ENCODE peak calls at places on chromosomes 1 and 21, in five cellular contexts. One of them, this sample, is unnamed.
A peak's percentile ranks its signal among the peaks of the same experiment; 100 is the strongest.

GRCh38 chr21:37087188-37087587 is 14.1 kb downstream of the TTC3 start:
- DNase-seq in activated CD8-positive, alpha-beta memory T cell treated with anti-CD3 and anti-CD28 coated beads for 48 hours: no peak
- DNase-seq in stimulated activated CD8-positive, alpha-beta memory T cell treated with anti-CD3 and anti-CD28 coated beads, Interleukin-4, amount 100 ng/mL, for 48 hours: no peak
- DNase-seq in activated CD4-positive, alpha-beta T cell treated with anti-CD3 and anti-CD28 coated beads, Interleukin-2, amount 10 ng/mL, durations not matched to agents 7 days and 5 days: no peak
- DNase-seq in Caki2: peak; percentile 61
- DNase-seq in this sample: no peak

GRCh38 chr1:28110555-28110954 is 22.1 kb upstream of the EYA3 start:
- DNase-seq in activated CD8-positive, alpha-beta memory T cell treated with anti-CD3 and anti-CD28 coated beads for 48 hours: no peak
- DNase-seq in stimulated activated CD8-positive, alpha-beta memory T cell treated with anti-CD3 and anti-CD28 coated beads, Interleukin-4, amount 100 ng/mL, for 48 hours: no peak
- DNase-seq in activated CD4-positive, alpha-beta T cell treated with anti-CD3 and anti-CD28 coated beads, Interleukin-2, amount 10 ng/mL, durations not matched to agents 7 days and 5 days: no peak
- DNase-seq in Caki2: no peak
- DNase-seq in this sample: no peak

GRCh38 chr1:54390655-54391054 is 15.5 kb downstream of the SSBP3 start:
- DNase-seq in activated CD8-positive, alpha-beta memory T cell treated with anti-CD3 and anti-CD28 coated beads for 48 hours: no peak
- DNase-seq in stimulated activated CD8-positive, alpha-beta memory T cell treated with anti-CD3 and anti-CD28 coated beads, Interleukin-4, amount 100 ng/mL, for 48 hours: no peak
- DNase-seq in activated CD4-positive, alpha-beta T cell treated with anti-CD3 and anti-CD28 coated beads, Interleukin-2, amount 10 ng/mL, durations not matched to agents 7 days and 5 days: no peak
- DNase-seq in Caki2: no peak
- DNase-seq in this sample: no peak

GRCh38 chr1:84164156-84164555 is 20.1 kb downstream of the PRKACB start:
- DNase-seq in activated CD8-positive, alpha-beta memory T cell treated with anti-CD3 and anti-CD28 coated beads for 48 hours: no peak
- DNase-seq in stimulated activated CD8-positive, alpha-beta memory T cell treated with anti-CD3 and anti-CD28 coated beads, Interleukin-4, amount 100 ng/mL, for 48 hours: no peak
- DNase-seq in activated CD4-positive, alpha-beta T cell treated with anti-CD3 and anti-CD28 coated beads, Interleukin-2, amount 10 ng/mL, durations not matched to agents 7 days and 5 days: no peak
- DNase-seq in Caki2: no peak
- DNase-seq in this sample: no peak

GRCh38 chr1:226820935-226821718 is 49.3 kb upstream of the PSEN2 start:
- DNase-seq in activated CD8-positive, alpha-beta memory T cell treated with anti-CD3 and anti-CD28 coated beads for 48 hours: no peak
- DNase-seq in stimulated activated CD8-positive, alpha-beta memory T cell treated with anti-CD3 and anti-CD28 coated beads, Interleukin-4, amount 100 ng/mL, for 48 hours: no peak
- DNase-seq in activated CD4-positive, alpha-beta T cell treated with anti-CD3 and anti-CD28 coated beads, Interleukin-2, amount 10 ng/mL, durations not matched to agents 7 days and 5 days: no peak
- DNase-seq in Caki2: peak; percentile 39
- DNase-seq in this sample: no peak

GRCh38 chr1:163796394-163796821 is 474.7 kb downstream of the NUF2 start:
- DNase-seq in activated CD8-positive, alpha-beta memory T cell treated with anti-CD3 and anti-CD28 coated beads for 48 hours: no peak
- DNase-seq in stimulated activated CD8-positive, alpha-beta memory T cell treated with anti-CD3 and anti-CD28 coated beads, Interleukin-4, amount 100 ng/mL, for 48 hours: no peak
- DNase-seq in activated CD4-positive, alpha-beta T cell treated with anti-CD3 and anti-CD28 coated beads, Interleukin-2, amount 10 ng/mL, durations not matched to agents 7 days and 5 days: no peak
- DNase-seq in Caki2: no peak
- DNase-seq in this sample: no peak

GRCh38 chr1:162835157-162835899 is 25.6 kb downstream of the CCDC190 start:
- DNase-seq in activated CD8-positive, alpha-beta memory T cell treated with anti-CD3 and anti-CD28 coated beads for 48 hours: no peak
- DNase-seq in stimulated activated CD8-positive, alpha-beta memory T cell treated with anti-CD3 and anti-CD28 coated beads, Interleukin-4, amount 100 ng/mL, for 48 hours: no peak
- DNase-seq in activated CD4-positive, alpha-beta T cell treated with anti-CD3 and anti-CD28 coated beads, Interleukin-2, amount 10 ng/mL, durations not matched to agents 7 days and 5 days: no peak
- DNase-seq in Caki2: no peak
- DNase-seq in this sample: no peak

GRCh38 chr1:165112260-165112659 is 244.3 kb downstream of the LMX1A start:
- DNase-seq in activated CD8-positive, alpha-beta memory T cell treated with anti-CD3 and anti-CD28 coated beads for 48 hours: no peak
- DNase-seq in stimulated activated CD8-positive, alpha-beta memory T cell treated with anti-CD3 and anti-CD28 coated beads, Interleukin-4, amount 100 ng/mL, for 48 hours: no peak
- DNase-seq in activated CD4-positive, alpha-beta T cell treated with anti-CD3 and anti-CD28 coated beads, Interleukin-2, amount 10 ng/mL, durations not matched to agents 7 days and 5 days: no peak
- DNase-seq in Caki2: no peak
- DNase-seq in this sample: no peak

GRCh38 chr1:16187748-16188401 is 24.6 kb downstream of the ARHGEF19 start:
- DNase-seq in activated CD8-positive, alpha-beta memory T cell treated with anti-CD3 and anti-CD28 coated beads for 48 hours: peak; percentile 34
- DNase-seq in stimulated activated CD8-positive, alpha-beta memory T cell treated with anti-CD3 and anti-CD28 coated beads, Interleukin-4, amount 100 ng/mL, for 48 hours: peak; percentile 88
- DNase-seq in activated CD4-positive, alpha-beta T cell treated with anti-CD3 and anti-CD28 coated beads, Interleukin-2, amount 10 ng/mL, durations not matched to agents 7 days and 5 days: peak; percentile 77
- DNase-seq in Caki2: peak; percentile 83
- DNase-seq in this sample: peak; percentile 86

GRCh38 chr1:247865416-247865815 is 8.4 kb downstream of the TRIM58 start:
- DNase-seq in activated CD8-positive, alpha-beta memory T cell treated with anti-CD3 and anti-CD28 coated beads for 48 hours: no peak
- DNase-seq in stimulated activated CD8-positive, alpha-beta memory T cell treated with anti-CD3 and anti-CD28 coated beads, Interleukin-4, amount 100 ng/mL, for 48 hours: no peak
- DNase-seq in activated CD4-positive, alpha-beta T cell treated with anti-CD3 and anti-CD28 coated beads, Interleukin-2, amount 10 ng/mL, durations not matched to agents 7 days and 5 days: no peak
- DNase-seq in Caki2: no peak
- DNase-seq in this sample: no peak

GRCh38 chr1:156498447-156499193 is 2.0 kb downstream of the MEF2D start:
- DNase-seq in activated CD8-positive, alpha-beta memory T cell treated with anti-CD3 and anti-CD28 coated beads for 48 hours: no peak
- DNase-seq in stimulated activated CD8-positive, alpha-beta memory T cell treated with anti-CD3 and anti-CD28 coated beads, Interleukin-4, amount 100 ng/mL, for 48 hours: peak; percentile 24
- DNase-seq in activated CD4-positive, alpha-beta T cell treated with anti-CD3 and anti-CD28 coated beads, Interleukin-2, amount 10 ng/mL, durations not matched to agents 7 days and 5 days: no peak
- DNase-seq in Caki2: no peak
- DNase-seq in this sample: no peak

GRCh38 chr1:53899206-53899628 is 5.2 kb downstream of the DIO1 start:
- DNase-seq in activated CD8-positive, alpha-beta memory T cell treated with anti-CD3 and anti-CD28 coated beads for 48 hours: no peak
- DNase-seq in stimulated activated CD8-positive, alpha-beta memory T cell treated with anti-CD3 and anti-CD28 coated beads, Interleukin-4, amount 100 ng/mL, for 48 hours: no peak
- DNase-seq in activated CD4-positive, alpha-beta T cell treated with anti-CD3 and anti-CD28 coated beads, Interleukin-2, amount 10 ng/mL, durations not matched to agents 7 days and 5 days: no peak
- DNase-seq in Caki2: peak; percentile 90
- DNase-seq in this sample: no peak

GRCh38 chr1:10057744-10058294 is 25.1 kb downstream of the UBE4B start:
- DNase-seq in activated CD8-positive, alpha-beta memory T cell treated with anti-CD3 and anti-CD28 coated beads for 48 hours: no peak
- DNase-seq in stimulated activated CD8-positive, alpha-beta memory T cell treated with anti-CD3 and anti-CD28 coated beads, Interleukin-4, amount 100 ng/mL, for 48 hours: no peak
- DNase-seq in activated CD4-positive, alpha-beta T cell treated with anti-CD3 and anti-CD28 coated beads, Interleukin-2, amount 10 ng/mL, durations not matched to agents 7 days and 5 days: no peak
- DNase-seq in Caki2: no peak
- DNase-seq in this sample: no peak

GRCh38 chr1:67441183-67441582 is 11.0 kb upstream of the SERBP1 start:
- DNase-seq in activated CD8-positive, alpha-beta memory T cell treated with anti-CD3 and anti-CD28 coated beads for 48 hours: no peak
- DNase-seq in stimulated activated CD8-positive, alpha-beta memory T cell treated with anti-CD3 and anti-CD28 coated beads, Interleukin-4, amount 100 ng/mL, for 48 hours: peak; percentile 58
- DNase-seq in activated CD4-positive, alpha-beta T cell treated with anti-CD3 and anti-CD28 coated beads, Interleukin-2, amount 10 ng/mL, durations not matched to agents 7 days and 5 days: peak; percentile 16
- DNase-seq in Caki2: peak; percentile 19
- DNase-seq in this sample: peak; percentile 82

GRCh38 chr1:21938791-21939538 is 1.9 kb upstream of the HSPG2 start:
- DNase-seq in activated CD8-positive, alpha-beta memory T cell treated with anti-CD3 and anti-CD28 coated beads for 48 hours: no peak
- DNase-seq in stimulated activated CD8-positive, alpha-beta memory T cell treated with anti-CD3 and anti-CD28 coated beads, Interleukin-4, amount 100 ng/mL, for 48 hours: no peak
- DNase-seq in activated CD4-positive, alpha-beta T cell treated with anti-CD3 and anti-CD28 coated beads, Interleukin-2, amount 10 ng/mL, durations not matched to agents 7 days and 5 days: no peak
- DNase-seq in Caki2: no peak
- DNase-seq in this sample: no peak

GRCh38 chr1:237394263-237394662 is 352.3 kb downstream of the RYR2 start:
- DNase-seq in activated CD8-positive, alpha-beta memory T cell treated with anti-CD3 and anti-CD28 coated beads for 48 hours: no peak
- DNase-seq in stimulated activated CD8-positive, alpha-beta memory T cell treated with anti-CD3 and anti-CD28 coated beads, Interleukin-4, amount 100 ng/mL, for 48 hours: no peak
- DNase-seq in activated CD4-positive, alpha-beta T cell treated with anti-CD3 and anti-CD28 coated beads, Interleukin-2, amount 10 ng/mL, durations not matched to agents 7 days and 5 days: no peak
- DNase-seq in Caki2: no peak
- DNase-seq in this sample: no peak

GRCh38 chr1:1331068-1331965 is at the start of gene TAS1R3:
- DNase-seq in activated CD8-positive, alpha-beta memory T cell treated with anti-CD3 and anti-CD28 coated beads for 48 hours: no peak
- DNase-seq in stimulated activated CD8-positive, alpha-beta memory T cell treated with anti-CD3 and anti-CD28 coated beads, Interleukin-4, amount 100 ng/mL, for 48 hours: no peak
- DNase-seq in activated CD4-positive, alpha-beta T cell treated with anti-CD3 and anti-CD28 coated beads, Interleukin-2, amount 10 ng/mL, durations not matched to agents 7 days and 5 days: no peak
- DNase-seq in Caki2: no peak
- DNase-seq in this sample: no peak

GRCh38 chr1:76827066-76827465 is 40.2 kb upstream of the ST6GALNAC5 start:
- DNase-seq in activated CD8-positive, alpha-beta memory T cell treated with anti-CD3 and anti-CD28 coated beads for 48 hours: no peak
- DNase-seq in stimulated activated CD8-positive, alpha-beta memory T cell treated with anti-CD3 and anti-CD28 coated beads, Interleukin-4, amount 100 ng/mL, for 48 hours: no peak
- DNase-seq in activated CD4-positive, alpha-beta T cell treated with anti-CD3 and anti-CD28 coated beads, Interleukin-2, amount 10 ng/mL, durations not matched to agents 7 days and 5 days: no peak
- DNase-seq in Caki2: no peak
- DNase-seq in this sample: no peak

GRCh38 chr1:15017105-15017504 is 136.4 kb upstream of the TMEM51 start:
- DNase-seq in activated CD8-positive, alpha-beta memory T cell treated with anti-CD3 and anti-CD28 coated beads for 48 hours: no peak
- DNase-seq in stimulated activated CD8-positive, alpha-beta memory T cell treated with anti-CD3 and anti-CD28 coated beads, Interleukin-4, amount 100 ng/mL, for 48 hours: no peak
- DNase-seq in activated CD4-positive, alpha-beta T cell treated with anti-CD3 and anti-CD28 coated beads, Interleukin-2, amount 10 ng/mL, durations not matched to agents 7 days and 5 days: no peak
- DNase-seq in Caki2: no peak
- DNase-seq in this sample: no peak

GRCh38 chr1:151733126-151733525 is 11.8 kb downstream of the RIIAD1 start:
- DNase-seq in activated CD8-positive, alpha-beta memory T cell treated with anti-CD3 and anti-CD28 coated beads for 48 hours: no peak
- DNase-seq in stimulated activated CD8-positive, alpha-beta memory T cell treated with anti-CD3 and anti-CD28 coated beads, Interleukin-4, amount 100 ng/mL, for 48 hours: no peak
- DNase-seq in activated CD4-positive, alpha-beta T cell treated with anti-CD3 and anti-CD28 coated beads, Interleukin-2, amount 10 ng/mL, durations not matched to agents 7 days and 5 days: no peak
- DNase-seq in Caki2: no peak
- DNase-seq in this sample: no peak

GRCh38 chr1:110243581-110243980 is 33.5 kb downstream of the KCNC4 start:
- DNase-seq in activated CD8-positive, alpha-beta memory T cell treated with anti-CD3 and anti-CD28 coated beads for 48 hours: no peak
- DNase-seq in stimulated activated CD8-positive, alpha-beta memory T cell treated with anti-CD3 and anti-CD28 coated beads, Interleukin-4, amount 100 ng/mL, for 48 hours: no peak
- DNase-seq in activated CD4-positive, alpha-beta T cell treated with anti-CD3 and anti-CD28 coated beads, Interleukin-2, amount 10 ng/mL, durations not matched to agents 7 days and 5 days: no peak
- DNase-seq in Caki2: no peak
- DNase-seq in this sample: peak; percentile 30

GRCh38 chr1:156126701-156127534 is 12.4 kb downstream of the LMNA start:
- DNase-seq in activated CD8-positive, alpha-beta memory T cell treated with anti-CD3 and anti-CD28 coated beads for 48 hours: peak; percentile 76
- DNase-seq in stimulated activated CD8-positive, alpha-beta memory T cell treated with anti-CD3 and anti-CD28 coated beads, Interleukin-4, amount 100 ng/mL, for 48 hours: peak; percentile 88
- DNase-seq in activated CD4-positive, alpha-beta T cell treated with anti-CD3 and anti-CD28 coated beads, Interleukin-2, amount 10 ng/mL, durations not matched to agents 7 days and 5 days: peak; percentile 88
- DNase-seq in Caki2: peak; percentile 88
- DNase-seq in this sample: peak; percentile 86

GRCh38 chr1:221527886-221528634 is 213.8 kb downstream of the DUSP10 start:
- DNase-seq in activated CD8-positive, alpha-beta memory T cell treated with anti-CD3 and anti-CD28 coated beads for 48 hours: no peak
- DNase-seq in stimulated activated CD8-positive, alpha-beta memory T cell treated with anti-CD3 and anti-CD28 coated beads, Interleukin-4, amount 100 ng/mL, for 48 hours: no peak
- DNase-seq in activated CD4-positive, alpha-beta T cell treated with anti-CD3 and anti-CD28 coated beads, Interleukin-2, amount 10 ng/mL, durations not matched to agents 7 days and 5 days: no peak
- DNase-seq in Caki2: no peak
- DNase-seq in this sample: no peak

GRCh38 chr1:77825356-77825709 is 45.9 kb downstream of the MIGA1 start:
- DNase-seq in activated CD8-positive, alpha-beta memory T cell treated with anti-CD3 and anti-CD28 coated beads for 48 hours: no peak
- DNase-seq in stimulated activated CD8-positive, alpha-beta memory T cell treated with anti-CD3 and anti-CD28 coated beads, Interleukin-4, amount 100 ng/mL, for 48 hours: no peak
- DNase-seq in activated CD4-positive, alpha-beta T cell treated with anti-CD3 and anti-CD28 coated beads, Interleukin-2, amount 10 ng/mL, durations not matched to agents 7 days and 5 days: peak; percentile 27
- DNase-seq in Caki2: peak; percentile 58
- DNase-seq in this sample: no peak

GRCh38 chr1:208029381-208030319 is 118.7 kb upstream of the CD34 start:
- DNase-seq in activated CD8-positive, alpha-beta memory T cell treated with anti-CD3 and anti-CD28 coated beads for 48 hours: no peak
- DNase-seq in stimulated activated CD8-positive, alpha-beta memory T cell treated with anti-CD3 and anti-CD28 coated beads, Interleukin-4, amount 100 ng/mL, for 48 hours: no peak
- DNase-seq in activated CD4-positive, alpha-beta T cell treated with anti-CD3 and anti-CD28 coated beads, Interleukin-2, amount 10 ng/mL, durations not matched to agents 7 days and 5 days: no peak
- DNase-seq in Caki2: no peak
- DNase-seq in this sample: no peak

GRCh38 chr1:29171089-29171488 is 10.6 kb downstream of the SRSF4 start:
- DNase-seq in activated CD8-positive, alpha-beta memory T cell treated with anti-CD3 and anti-CD28 coated beads for 48 hours: no peak
- DNase-seq in stimulated activated CD8-positive, alpha-beta memory T cell treated with anti-CD3 and anti-CD28 coated beads, Interleukin-4, amount 100 ng/mL, for 48 hours: no peak
- DNase-seq in activated CD4-positive, alpha-beta T cell treated with anti-CD3 and anti-CD28 coated beads, Interleukin-2, amount 10 ng/mL, durations not matched to agents 7 days and 5 days: no peak
- DNase-seq in Caki2: no peak
- DNase-seq in this sample: no peak

GRCh38 chr1:219066631-219067349 is 106.9 kb upstream of the LYPLAL1 start:
- DNase-seq in activated CD8-positive, alpha-beta memory T cell treated with anti-CD3 and anti-CD28 coated beads for 48 hours: no peak
- DNase-seq in stimulated activated CD8-positive, alpha-beta memory T cell treated with anti-CD3 and anti-CD28 coated beads, Interleukin-4, amount 100 ng/mL, for 48 hours: no peak
- DNase-seq in activated CD4-positive, alpha-beta T cell treated with anti-CD3 and anti-CD28 coated beads, Interleukin-2, amount 10 ng/mL, durations not matched to agents 7 days and 5 days: no peak
- DNase-seq in Caki2: peak; percentile 54
- DNase-seq in this sample: no peak

GRCh38 chr1:200628223-200628868 is 7.8 kb upstream of the KIF14 start:
- DNase-seq in activated CD8-positive, alpha-beta memory T cell treated with anti-CD3 and anti-CD28 coated beads for 48 hours: peak; percentile 56
- DNase-seq in stimulated activated CD8-positive, alpha-beta memory T cell treated with anti-CD3 and anti-CD28 coated beads, Interleukin-4, amount 100 ng/mL, for 48 hours: peak; percentile 73
- DNase-seq in activated CD4-positive, alpha-beta T cell treated with anti-CD3 and anti-CD28 coated beads, Interleukin-2, amount 10 ng/mL, durations not matched to agents 7 days and 5 days: peak; percentile 23
- DNase-seq in Caki2: no peak
- DNase-seq in this sample: peak; percentile 57